ENCODE peak calls at places on chromosomes 7 and 10, in six cellular contexts. H, U, O, N, T and S are unnamed samples.

GRCh38 chr10:49179699-49180511 is 8.3 kb downstream of the TMEM273 start:
- DNase-seq in U (no peak), H (no peak), T (no peak), O (no peak), N (no peak), S (no peak)

GRCh38 chr10:68897336-68897741 is 3.8 kb upstream of the DDX50 start:
- DNase-seq in N (peak), H (no peak), U (no peak), O (peak), T (peak), S (peak)

GRCh38 chr10:106216085-106216484 is 948.4 kb downstream of the SORCS1 start:
- DNase-seq in N (no peak), U (no peak), T (no peak), O (no peak), H (no peak), S (no peak)

GRCh38 chr7:6188395-6188794 is 84.0 kb downstream of the CYTH3 start:
- DNase-seq in H (no peak), U (no peak), N (no peak), O (no peak), T (no peak), S (no peak)

GRCh38 chr7:143405671-143406352 is 2.8 kb downstream of the EPHA1 start:
- DNase-seq in U (no peak), N (no peak), T (no peak), H (no peak), O (no peak), S (no peak)

GRCh38 chr7:70586822-70587221 is 545.1 kb upstream of the GALNT17 start:
- DNase-seq in T (no peak), U (no peak), O (peak), H (no peak), N (no peak), S (no peak)

GRCh38 chr7:80711521-80711920 is 73.1 kb downstream of the CD36 start:
- DNase-seq in H (no peak), N (no peak), T (no peak), O (peak), U (no peak), S (no peak)

GRCh38 chr10:123154943-123155505 is 822 bp downstream of the BUB3 start:
- DNase-seq in H (no peak), U (no peak), T (no peak), N (no peak), O (no peak), S (no peak)

GRCh38 chr7:152382244-152382643 is 53.6 kb downstream of the KMT2C start:
- DNase-seq in H (peak), N (no peak), T (no peak), U (no peak), O (no peak), S (no peak)

GRCh38 chr7:105164751-105165150 is 150.7 kb downstream of the KMT2E start:
- DNase-seq in O (no peak), T (no peak), H (no peak), N (no peak), U (no peak), S (no peak)

GRCh38 chr7:22665816-22666375 is 61.1 kb upstream of the IL6 start:
- DNase-seq in T (no peak), O (no peak), N (no peak), U (no peak), H (no peak), S (no peak)

GRCh38 chr7:22932896-22933295 is 81.0 kb downstream of the HYCC1 start:
- DNase-seq in U (no peak), H (no peak), N (no peak), T (no peak), O (no peak), S (no peak)

GRCh38 chr7:156823441-156823840 is 69.5 kb downstream of the LMBR1 start:
- DNase-seq in U (no peak), T (no peak), H (no peak), N (no peak), O (no peak), S (no peak)

GRCh38 chr10:125411724-125412123 is 251.4 kb upstream of the CTBP2 start:
- DNase-seq in N (no peak), T (no peak), U (no peak), H (no peak), O (peak), S (no peak)

GRCh38 chr7:28804990-28805389 is 153.1 kb downstream of the TRIL start:
- DNase-seq in U (no peak), T (no peak), N (no peak), H (no peak), O (peak), S (no peak)

GRCh38 chr10:71836594-71836970 is 14.5 kb downstream of the PSAP start:
- DNase-seq in N (no peak), H (no peak), O (no peak), U (no peak), T (no peak), S (no peak)

GRCh38 chr7:82559203-82559805 is 115.7 kb upstream of the CACNA2D1 start:
- DNase-seq in T (no peak), H (no peak), U (no peak), N (no peak), O (no peak), S (no peak)

GRCh38 chr10:131396108-131397010 is 84.8 kb upstream of the TCERG1L start:
- DNase-seq in T (no peak), N (no peak), O (no peak), H (no peak), U (no peak), S (no peak)

GRCh38 chr10:77970869-77971803 is 44.6 kb upstream of the DLG5 start:
- DNase-seq in N (peak), U (no peak), O (peak), T (no peak), H (no peak), S (peak)

GRCh38 chr7:102988088-102988487 is 75.3 kb downstream of the LRRC17 start:
- DNase-seq in U (no peak), N (no peak), T (no peak), H (no peak), O (no peak), S (no peak)

GRCh38 chr10:70584941-70585544 is 17.5 kb downstream of the PRF1 start:
- DNase-seq in O (no peak), H (no peak), T (no peak), U (no peak), N (no peak), S (no peak)

GRCh38 chr7:158325530-158326381 is 261.9 kb downstream of the PTPRN2 start:
- DNase-seq in U (no peak), T (no peak), H (no peak), N (peak), O (no peak), S (no peak)

GRCh38 chr7:28069788-28070187 is 110.8 kb downstream of the JAZF1 start:
- DNase-seq in H (no peak), O (no peak), U (no peak), T (no peak), N (no peak), S (peak)

GRCh38 chr7:157843336-157844140 is 506.7 kb downstream of the DNAJB6 start:
- DNase-seq in O (no peak), H (no peak), U (no peak), N (no peak), T (no peak), S (no peak)

GRCh38 chr7:96422388-96422787 is 100.5 kb upstream of the SLC25A13 start:
- DNase-seq in T (no peak), O (no peak), U (no peak), H (no peak), N (no peak), S (no peak)

GRCh38 chr10:118531105-118531851 is 64.2 kb downstream of the PRLHR start:
- DNase-seq in H (no peak), O (no peak), N (no peak), U (no peak), T (no peak), S (peak)